ENCODE peak calls at places on chromosomes 5 and 9, in ten cellular contexts. One of them, this sample, is unnamed. For H3K36me3, the result is how much of the 10 kb centered on the place peaks cover.

GRCh38 chr5:138869763-138870500 is 5.2 kb downstream of the LRRTM2 start:
- DNase-seq in neural progenitor cell: no peak
- DNase-seq in transverse colon: no peak
- DNase-seq in pancreas: no peak
- DNase-seq in heart left ventricle: no peak
- DNase-seq in right lobe of liver: no peak
- DNase-seq in Peyer's patch: no peak
- DNase-seq in OCI-LY7: no peak
- DNase-seq in upper lobe of right lung: no peak
- DNase-seq in brain microvascular endothelial cell: peak
- DNase-seq in this sample: no peak

GRCh38 chr5:93723005-93723404 is 18.4 kb downstream of the POU5F2 start:
- DNase-seq in brain microvascular endothelial cell: no peak
- DNase-seq in right lobe of liver: no peak
- DNase-seq in heart left ventricle: no peak
- DNase-seq in Peyer's patch: no peak
- DNase-seq in neural progenitor cell: no peak
- DNase-seq in upper lobe of right lung: no peak
- DNase-seq in pancreas: no peak
- DNase-seq in transverse colon: no peak
- DNase-seq in OCI-LY7: no peak
- DNase-seq in this sample: no peak

GRCh38 chr5:73748510-73749410 is 122.8 kb downstream of the ARHGEF28 start:
- DNase-seq in brain microvascular endothelial cell: peak
- DNase-seq in heart left ventricle: peak
- DNase-seq in neural progenitor cell: no peak
- DNase-seq in right lobe of liver: no peak
- DNase-seq in Peyer's patch: no peak
- DNase-seq in OCI-LY7: no peak
- DNase-seq in transverse colon: no peak
- DNase-seq in upper lobe of right lung: no peak
- DNase-seq in pancreas: peak
- DNase-seq in this sample: peak

GRCh38 chr5:156366536-156366935 is 39.6 kb downstream of the SGCD start:
- DNase-seq in Peyer's patch: no peak
- DNase-seq in pancreas: no peak
- DNase-seq in neural progenitor cell: no peak
- DNase-seq in heart left ventricle: no peak
- DNase-seq in right lobe of liver: no peak
- DNase-seq in transverse colon: no peak
- DNase-seq in brain microvascular endothelial cell: no peak
- DNase-seq in upper lobe of right lung: no peak
- DNase-seq in OCI-LY7: no peak
- DNase-seq in this sample: no peak

GRCh38 chr5:31854625-31855526 is 215.9 kb downstream of the PDZD2 start:
- DNase-seq in right lobe of liver: no peak
- DNase-seq in heart left ventricle: peak
- DNase-seq in brain microvascular endothelial cell: no peak
- DNase-seq in transverse colon: no peak
- DNase-seq in upper lobe of right lung: peak
- DNase-seq in pancreas: peak
- DNase-seq in neural progenitor cell: peak
- DNase-seq in OCI-LY7: no peak
- DNase-seq in Peyer's patch: peak
- DNase-seq in this sample: peak

GRCh38 chr5:134825212-134825611 is 20.6 kb upstream of the C5orf24 start:
- DNase-seq in heart left ventricle: no peak
- DNase-seq in transverse colon: no peak
- DNase-seq in right lobe of liver: no peak
- DNase-seq in upper lobe of right lung: no peak
- DNase-seq in OCI-LY7: no peak
- DNase-seq in pancreas: no peak
- DNase-seq in brain microvascular endothelial cell: no peak
- DNase-seq in Peyer's patch: no peak
- DNase-seq in neural progenitor cell: no peak
- DNase-seq in this sample: no peak

GRCh38 chr5:139745800-139746690 is 49.6 kb upstream of the PSD2 start:
- DNase-seq in transverse colon: peak
- DNase-seq in OCI-LY7: peak
- DNase-seq in right lobe of liver: no peak
- DNase-seq in pancreas: peak
- DNase-seq in brain microvascular endothelial cell: peak
- DNase-seq in neural progenitor cell: peak
- DNase-seq in heart left ventricle: peak
- DNase-seq in Peyer's patch: peak
- DNase-seq in upper lobe of right lung: no peak
- DNase-seq in this sample: peak

GRCh38 chr5:72231989-72232703 is 87.9 kb downstream of the MRPS27 start:
- DNase-seq in heart left ventricle: no peak
- DNase-seq in Peyer's patch: no peak
- DNase-seq in upper lobe of right lung: no peak
- DNase-seq in transverse colon: no peak
- DNase-seq in brain microvascular endothelial cell: no peak
- DNase-seq in pancreas: no peak
- DNase-seq in right lobe of liver: no peak
- DNase-seq in neural progenitor cell: no peak
- DNase-seq in OCI-LY7: no peak
- DNase-seq in this sample: peak

GRCh38 chr9:137550958-137551655 is 572 bp upstream of the MRPL41 start:
- DNase-seq in pancreas: peak
- DNase-seq in right lobe of liver: peak
- DNase-seq in neural progenitor cell: peak
- DNase-seq in heart left ventricle: no peak
- DNase-seq in transverse colon: no peak
- DNase-seq in Peyer's patch: no peak
- DNase-seq in brain microvascular endothelial cell: no peak
- DNase-seq in upper lobe of right lung: peak
- DNase-seq in OCI-LY7: no peak
- DNase-seq in this sample: no peak

GRCh38 chr9:110835404-110835803 is 166.8 kb downstream of the MUSK start:
- DNase-seq in OCI-LY7: no peak
- DNase-seq in upper lobe of right lung: no peak
- DNase-seq in pancreas: no peak
- DNase-seq in transverse colon: no peak
- DNase-seq in heart left ventricle: no peak
- DNase-seq in neural progenitor cell: no peak
- DNase-seq in brain microvascular endothelial cell: peak
- DNase-seq in Peyer's patch: no peak
- DNase-seq in right lobe of liver: no peak
- DNase-seq in this sample: no peak

GRCh38 chr5:153543288-153543687 is 52.8 kb downstream of the GRIA1 start:
- DNase-seq in brain microvascular endothelial cell: no peak
- DNase-seq in right lobe of liver: no peak
- DNase-seq in Peyer's patch: no peak
- DNase-seq in upper lobe of right lung: no peak
- DNase-seq in heart left ventricle: no peak
- DNase-seq in transverse colon: no peak
- DNase-seq in pancreas: no peak
- DNase-seq in OCI-LY7: no peak
- DNase-seq in neural progenitor cell: no peak
- DNase-seq in this sample: no peak

GRCh38 chr5:145811834-145812625 is 23.1 kb downstream of the PRELID2 start:
- DNase-seq in heart left ventricle: no peak
- DNase-seq in upper lobe of right lung: no peak
- DNase-seq in right lobe of liver: no peak
- DNase-seq in transverse colon: no peak
- DNase-seq in neural progenitor cell: peak
- DNase-seq in Peyer's patch: no peak
- DNase-seq in brain microvascular endothelial cell: peak
- DNase-seq in OCI-LY7: no peak
- DNase-seq in pancreas: no peak
- DNase-seq in this sample: no peak

GRCh38 chr5:156681276-156681675 is 168.8 kb upstream of the PPP1R2B start:
- DNase-seq in right lobe of liver: no peak
- DNase-seq in heart left ventricle: no peak
- DNase-seq in OCI-LY7: no peak
- DNase-seq in upper lobe of right lung: no peak
- DNase-seq in pancreas: no peak
- DNase-seq in neural progenitor cell: no peak
- DNase-seq in Peyer's patch: no peak
- DNase-seq in transverse colon: no peak
- DNase-seq in brain microvascular endothelial cell: no peak
- DNase-seq in this sample: no peak

GRCh38 chr5:111147502-111147901 is 55.4 kb downstream of the WDR36 start:
- DNase-seq in Peyer's patch: no peak
- DNase-seq in heart left ventricle: no peak
- DNase-seq in upper lobe of right lung: no peak
- DNase-seq in right lobe of liver: no peak
- DNase-seq in OCI-LY7: no peak
- DNase-seq in neural progenitor cell: no peak
- DNase-seq in pancreas: no peak
- DNase-seq in brain microvascular endothelial cell: no peak
- DNase-seq in transverse colon: no peak
- DNase-seq in this sample: no peak

GRCh38 chr5:81855576-81855975 is 104.7 kb upstream of the SSBP2 start:
- DNase-seq in Peyer's patch: no peak
- DNase-seq in neural progenitor cell: no peak
- DNase-seq in OCI-LY7: no peak
- DNase-seq in pancreas: no peak
- DNase-seq in brain microvascular endothelial cell: no peak
- DNase-seq in transverse colon: no peak
- DNase-seq in heart left ventricle: no peak
- DNase-seq in upper lobe of right lung: no peak
- DNase-seq in right lobe of liver: no peak
- DNase-seq in this sample: no peak

GRCh38 chr5:81852277-81853004 is 101.5 kb upstream of the SSBP2 start:
- DNase-seq in transverse colon: peak
- DNase-seq in Peyer's patch: peak
- DNase-seq in heart left ventricle: peak
- DNase-seq in brain microvascular endothelial cell: no peak
- DNase-seq in upper lobe of right lung: peak
- DNase-seq in OCI-LY7: peak
- DNase-seq in neural progenitor cell: peak
- DNase-seq in right lobe of liver: peak
- DNase-seq in pancreas: peak
- DNase-seq in this sample: peak

GRCh38 chr5:81853005-81853357 is 102.1 kb upstream of the SSBP2 start:
- DNase-seq in transverse colon: no peak
- DNase-seq in heart left ventricle: no peak
- DNase-seq in pancreas: no peak
- DNase-seq in right lobe of liver: no peak
- DNase-seq in Peyer's patch: no peak
- DNase-seq in brain microvascular endothelial cell: no peak
- DNase-seq in neural progenitor cell: peak
- DNase-seq in OCI-LY7: peak
- DNase-seq in upper lobe of right lung: no peak
- DNase-seq in this sample: peak

GRCh38 chr5:81854915-81855314 is 104.0 kb upstream of the SSBP2 start:
- DNase-seq in neural progenitor cell: no peak
- DNase-seq in heart left ventricle: no peak
- DNase-seq in Peyer's patch: no peak
- DNase-seq in right lobe of liver: no peak
- DNase-seq in upper lobe of right lung: no peak
- DNase-seq in OCI-LY7: no peak
- DNase-seq in brain microvascular endothelial cell: no peak
- DNase-seq in transverse colon: no peak
- DNase-seq in pancreas: no peak
- DNase-seq in this sample: no peak

GRCh38 chr5:81854485-81854884 is 103.6 kb upstream of the SSBP2 start:
- DNase-seq in right lobe of liver: no peak
- DNase-seq in pancreas: no peak
- DNase-seq in upper lobe of right lung: no peak
- DNase-seq in Peyer's patch: no peak
- DNase-seq in transverse colon: no peak
- DNase-seq in brain microvascular endothelial cell: no peak
- DNase-seq in OCI-LY7: no peak
- DNase-seq in heart left ventricle: no peak
- DNase-seq in neural progenitor cell: no peak
- DNase-seq in this sample: no peak
- TF ChIP-seq CTCF in right lobe of liver: peak
- TF ChIP-seq CTCF in pancreas: no peak
- TF ChIP-seq CTCF in upper lobe of right lung: peak
- TF ChIP-seq CTCF in Peyer's patch: no peak
- TF ChIP-seq CTCF in transverse colon: no peak
- TF ChIP-seq CTCF in brain microvascular endothelial cell: peak
- TF ChIP-seq CTCF in OCI-LY7: peak
- TF ChIP-seq CTCF in heart left ventricle: peak
- TF ChIP-seq CTCF in neural progenitor cell: peak
- TF ChIP-seq CTCF in this sample: no peak

GRCh38 chr5:64766105-64766504 is 2.4 kb downstream of the SREK1IP1 start:
- DNase-seq in right lobe of liver: no peak
- DNase-seq in transverse colon: peak
- DNase-seq in heart left ventricle: no peak
- DNase-seq in pancreas: no peak
- DNase-seq in Peyer's patch: no peak
- DNase-seq in brain microvascular endothelial cell: no peak
- DNase-seq in neural progenitor cell: no peak
- DNase-seq in OCI-LY7: no peak
- DNase-seq in upper lobe of right lung: no peak
- DNase-seq in this sample: no peak
- H3K4me3 ChIP-seq in right lobe of liver: no peak
- H3K4me3 ChIP-seq in transverse colon: no peak
- H3K4me3 ChIP-seq in heart left ventricle: no peak
- H3K4me3 ChIP-seq in pancreas: no peak
- H3K4me3 ChIP-seq in Peyer's patch: no peak
- H3K4me3 ChIP-seq in brain microvascular endothelial cell: no peak
- H3K4me3 ChIP-seq in neural progenitor cell: peak
- H3K4me3 ChIP-seq in OCI-LY7: no peak
- H3K4me3 ChIP-seq in upper lobe of right lung: no peak
- H3K4me3 ChIP-seq in this sample: no peak

GRCh38 chr5:15450473-15450872 is 49.5 kb upstream of the FBXL7 start:
- DNase-seq in Peyer's patch: no peak
- DNase-seq in transverse colon: no peak
- DNase-seq in neural progenitor cell: no peak
- DNase-seq in right lobe of liver: no peak
- DNase-seq in pancreas: no peak
- DNase-seq in brain microvascular endothelial cell: no peak
- DNase-seq in heart left ventricle: no peak
- DNase-seq in upper lobe of right lung: no peak
- DNase-seq in OCI-LY7: no peak
- DNase-seq in this sample: no peak
- H3K36me3 ChIP-seq in Peyer's patch: under half
- H3K36me3 ChIP-seq in transverse colon: under half
- H3K36me3 ChIP-seq in neural progenitor cell: under half
- H3K36me3 ChIP-seq in right lobe of liver: under half
- H3K36me3 ChIP-seq in pancreas: under half
- H3K36me3 ChIP-seq in brain microvascular endothelial cell: under half
- H3K36me3 ChIP-seq in heart left ventricle: under half
- H3K36me3 ChIP-seq in upper lobe of right lung: under half
- H3K36me3 ChIP-seq in OCI-LY7: under half
- H3K36me3 ChIP-seq in this sample: under half

DNA sequence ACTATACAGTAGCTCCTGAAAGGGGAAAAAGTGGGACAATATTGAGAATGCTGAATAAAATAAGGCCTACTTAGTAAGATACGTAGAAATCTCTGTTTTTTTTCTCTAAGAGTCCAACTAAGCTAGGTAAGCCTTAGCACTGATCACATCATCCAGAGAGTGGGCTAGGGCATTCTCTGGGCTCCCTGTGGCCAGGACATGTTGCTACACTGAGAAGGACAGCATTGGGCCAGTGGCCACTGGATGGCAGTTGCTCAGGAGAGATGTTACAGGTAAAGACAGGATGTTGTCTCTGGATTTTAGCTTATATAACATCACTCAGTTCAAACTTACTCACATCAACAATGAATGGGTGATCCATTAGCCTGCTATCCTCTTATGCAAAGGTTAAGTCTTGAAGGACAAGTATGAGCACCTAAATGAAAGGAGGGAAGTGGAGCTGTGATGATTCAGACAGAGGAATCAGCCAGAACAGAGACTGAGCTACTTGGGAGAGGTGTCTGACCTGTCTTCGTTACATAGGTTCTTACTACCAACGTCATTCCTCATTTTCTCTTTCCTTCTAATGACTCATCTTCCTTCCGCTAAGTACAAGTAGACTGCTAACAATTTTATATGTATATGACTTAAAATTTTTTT is 226.6 kb upstream of the ADCY2 start:
- DNase-seq in upper lobe of right lung: no peak
- DNase-seq in Peyer's patch: no peak
- DNase-seq in pancreas: no peak
- DNase-seq in neural progenitor cell: no peak
- DNase-seq in heart left ventricle: no peak
- DNase-seq in right lobe of liver: no peak
- DNase-seq in OCI-LY7: no peak
- DNase-seq in brain microvascular endothelial cell: no peak
- DNase-seq in transverse colon: no peak
- DNase-seq in this sample: no peak
- TF ChIP-seq CTCF in upper lobe of right lung: no peak
- TF ChIP-seq CTCF in Peyer's patch: no peak
- TF ChIP-seq CTCF in pancreas: no peak
- TF ChIP-seq CTCF in neural progenitor cell: no peak
- TF ChIP-seq CTCF in heart left ventricle: no peak
- TF ChIP-seq CTCF in right lobe of liver: no peak
- TF ChIP-seq CTCF in OCI-LY7: no peak
- TF ChIP-seq CTCF in brain microvascular endothelial cell: no peak
- TF ChIP-seq CTCF in transverse colon: no peak
- TF ChIP-seq CTCF in this sample: no peak